ENCODE peak calls at places on chromosomes 6 and 20, in nine cellular contexts. D, U, G, M, R, W, N, F and H are unnamed samples.

GRCh38 chr6:165055231-165055630 is 254.2 kb downstream of the C6orf118 start:
- DNase-seq in D (no peak), U (no peak), G (no peak), M (no peak), R (no peak), W (no peak), N (no peak), F (no peak), H (no peak)

GRCh38 chr6:169723991-169724553 is at the start of gene PHF10:
- DNase-seq in D (peak; percentile 44), U (peak; percentile 21), G (no peak), M (peak; percentile 25), R (peak; percentile 67), W (peak; percentile 41), N (no peak), F (no peak), H (peak; percentile 37)

GRCh38 chr6:20340459-20340858 is 61.2 kb upstream of the E2F3 start:
- DNase-seq in D (no peak), U (no peak), G (no peak), M (no peak), R (no peak), W (no peak), N (no peak), F (no peak), H (no peak)

GRCh38 chr6:9116026-9116425 is 680.7 kb upstream of the SLC35B3 start:
- DNase-seq in D (no peak), U (peak; percentile 21), G (peak; percentile 69), M (no peak), R (no peak), W (no peak), N (no peak), F (no peak), H (no peak)

GRCh38 chr20:10649817-10650200 is 24.0 kb downstream of the JAG1 start:
- DNase-seq in D (no peak), U (no peak), G (no peak), M (no peak), R (no peak), W (no peak), N (no peak), F (no peak), H (no peak)

GRCh38 chr6:160010067-160010466 is 41.2 kb downstream of the IGF2R start:
- DNase-seq in D (no peak), U (peak; percentile 93), G (peak; percentile 65), M (no peak), R (no peak), W (peak; percentile 53), N (no peak), F (no peak), H (no peak)

GRCh38 chr20:18621004-18621403 is 33.1 kb downstream of the DTD1 start:
- DNase-seq in D (no peak), U (no peak), G (no peak), M (no peak), R (no peak), W (no peak), N (no peak), F (no peak), H (no peak)

GRCh38 chr6:19121516-19121915 is 715.7 kb upstream of the ID4 start:
- DNase-seq in D (no peak), U (no peak), G (no peak), M (no peak), R (no peak), W (no peak), N (no peak), F (no peak), H (no peak)

GRCh38 chr6:15449001-15449400 is 203.1 kb downstream of the JARID2 start:
- DNase-seq in D (no peak), U (peak; percentile 56), G (no peak), M (no peak), R (no peak), W (no peak), N (no peak), F (no peak), H (no peak)

GRCh38 chr6:143746202-143747119 is 68.7 kb downstream of the PHACTR2 start:
- DNase-seq in D (no peak), U (no peak), G (no peak), M (no peak), R (no peak), W (no peak), N (no peak), F (no peak), H (no peak)